ENCODE peak calls at places on chromosomes 7 and 10, in five cellular contexts. One of them, this sample, is unnamed.

GRCh38 chr10:71837085-71837827 is 13.8 kb downstream of the PSAP start:
- DNase-seq in cardiac muscle cell: peak
- DNase-seq in mammary epithelial cell: peak
- DNase-seq in body of pancreas: no peak
- DNase-seq in fibroblast of the aortic adventitia: no peak
- DNase-seq in this sample: no peak

GRCh38 chr7:6917258-6917657 is 91.2 kb upstream of the CCZ1B start:
- DNase-seq in cardiac muscle cell: peak
- DNase-seq in mammary epithelial cell: no peak
- DNase-seq in body of pancreas: no peak
- DNase-seq in fibroblast of the aortic adventitia: no peak
- DNase-seq in this sample: no peak

GRCh38 chr7:46525876-46526275 is 604.8 kb upstream of the IGFBP3 start:
- DNase-seq in cardiac muscle cell: no peak
- DNase-seq in mammary epithelial cell: no peak
- DNase-seq in body of pancreas: peak
- DNase-seq in fibroblast of the aortic adventitia: no peak
- DNase-seq in this sample: no peak

GRCh38 chr10:68303849-68304412 is 27.9 kb upstream of the HNRNPH3 start:
- DNase-seq in cardiac muscle cell: no peak
- DNase-seq in mammary epithelial cell: no peak
- DNase-seq in body of pancreas: peak
- DNase-seq in fibroblast of the aortic adventitia: no peak
- DNase-seq in this sample: no peak

GRCh38 chr7:147509052-147509480 is 1081.5 kb upstream of the C7orf33 start:
- DNase-seq in cardiac muscle cell: no peak
- DNase-seq in mammary epithelial cell: peak
- DNase-seq in body of pancreas: no peak
- DNase-seq in fibroblast of the aortic adventitia: peak
- DNase-seq in this sample: peak

GRCh38 chr10:6297951-6298381 is 95.2 kb downstream of the PFKFB3 start:
- DNase-seq in cardiac muscle cell: no peak
- DNase-seq in mammary epithelial cell: no peak
- DNase-seq in body of pancreas: peak
- DNase-seq in fibroblast of the aortic adventitia: peak
- DNase-seq in this sample: peak

GRCh38 chr7:3204526-3204925 is 96.5 kb upstream of the SDK1 start:
- DNase-seq in cardiac muscle cell: no peak
- DNase-seq in mammary epithelial cell: no peak
- DNase-seq in body of pancreas: no peak
- DNase-seq in fibroblast of the aortic adventitia: no peak
- DNase-seq in this sample: no peak

GRCh38 chr10:84296071-84296981 is 32.1 kb upstream of the CCSER2 start:
- DNase-seq in cardiac muscle cell: no peak
- DNase-seq in mammary epithelial cell: peak
- DNase-seq in body of pancreas: no peak
- DNase-seq in fibroblast of the aortic adventitia: peak
- DNase-seq in this sample: peak

GRCh38 chr10:88386204-88386877 is 196.8 kb downstream of the RNLS start:
- DNase-seq in cardiac muscle cell: no peak
- DNase-seq in mammary epithelial cell: peak
- DNase-seq in body of pancreas: peak
- DNase-seq in fibroblast of the aortic adventitia: peak
- DNase-seq in this sample: peak

GRCh38 chr10:93462881-93463280 is 19.3 kb downstream of the MYOF start:
- DNase-seq in cardiac muscle cell: no peak
- DNase-seq in mammary epithelial cell: peak
- DNase-seq in body of pancreas: no peak
- DNase-seq in fibroblast of the aortic adventitia: peak
- DNase-seq in this sample: peak

GRCh38 chr7:40162516-40162915 is 27.7 kb downstream of the SUGCT start:
- DNase-seq in cardiac muscle cell: no peak
- DNase-seq in mammary epithelial cell: no peak
- DNase-seq in body of pancreas: no peak
- DNase-seq in fibroblast of the aortic adventitia: no peak
- DNase-seq in this sample: peak

GRCh38 chr7:105880571-105881330 is 4.4 kb upstream of the ATXN7L1 start:
- DNase-seq in cardiac muscle cell: no peak
- DNase-seq in mammary epithelial cell: no peak
- DNase-seq in body of pancreas: peak
- DNase-seq in fibroblast of the aortic adventitia: no peak
- DNase-seq in this sample: no peak

GRCh38 chr10:95260397-95260881 is 30.4 kb downstream of the PDLIM1 start:
- DNase-seq in cardiac muscle cell: peak
- DNase-seq in mammary epithelial cell: peak
- DNase-seq in body of pancreas: peak
- DNase-seq in fibroblast of the aortic adventitia: peak
- DNase-seq in this sample: peak

GRCh38 chr10:17126327-17126726 is 3.3 kb downstream of the CUBN start:
- DNase-seq in cardiac muscle cell: no peak
- DNase-seq in mammary epithelial cell: no peak
- DNase-seq in body of pancreas: no peak
- DNase-seq in fibroblast of the aortic adventitia: no peak
- DNase-seq in this sample: no peak

GRCh38 chr7:21972397-21972784 is 26.7 kb upstream of the CDCA7L start:
- DNase-seq in cardiac muscle cell: no peak
- DNase-seq in mammary epithelial cell: peak
- DNase-seq in body of pancreas: no peak
- DNase-seq in fibroblast of the aortic adventitia: no peak
- DNase-seq in this sample: no peak

DNA sequence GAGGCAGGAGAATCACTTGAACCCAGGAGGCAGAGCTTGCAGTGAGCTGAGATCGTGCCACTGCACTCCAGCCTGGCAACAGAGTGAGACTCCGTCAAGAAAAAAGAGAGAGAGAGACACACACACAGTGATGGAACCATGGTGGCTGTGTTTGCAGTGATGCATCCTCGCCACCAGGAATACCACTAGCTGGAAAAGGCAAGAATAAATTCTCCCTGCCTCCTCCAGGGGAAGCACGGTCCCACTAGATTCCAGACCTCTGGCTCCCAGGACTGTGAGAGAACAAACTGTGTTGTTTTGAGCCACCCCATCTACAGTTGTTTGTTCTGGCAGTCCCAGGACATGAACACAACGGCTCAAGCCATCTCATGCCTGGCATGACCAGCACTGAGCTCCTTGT is 320.3 kb upstream of the FOXK1 start:
- DNase-seq in cardiac muscle cell: no peak
- DNase-seq in mammary epithelial cell: no peak
- DNase-seq in body of pancreas: no peak
- DNase-seq in fibroblast of the aortic adventitia: no peak
- DNase-seq in this sample: no peak
- TF ChIP-seq CTCF in cardiac muscle cell: no peak
- TF ChIP-seq CTCF in mammary epithelial cell: no peak
- TF ChIP-seq CTCF in body of pancreas: no peak
- TF ChIP-seq CTCF in fibroblast of the aortic adventitia: no peak
- TF ChIP-seq CTCF in this sample: no peak

DNA sequence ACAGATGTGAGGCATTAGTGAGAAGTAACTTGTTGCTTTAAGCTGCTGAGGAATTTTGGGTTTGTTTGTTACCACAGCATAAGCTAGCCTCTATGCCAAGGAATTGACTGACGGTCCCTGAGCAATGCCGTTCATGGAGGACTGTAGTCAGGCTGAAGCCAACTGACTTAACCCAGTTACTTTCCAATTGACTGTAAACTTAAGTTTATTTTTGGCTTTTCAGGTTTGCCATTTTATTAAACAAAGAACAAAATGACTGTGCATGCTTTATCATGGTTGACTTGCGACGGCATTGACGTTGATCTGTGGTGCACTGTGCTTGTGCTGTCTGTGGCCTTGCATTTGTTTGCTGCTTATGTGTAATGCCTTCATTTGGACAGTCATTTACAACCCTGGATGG is 53.5 kb downstream of the DNAJB9 start:
- DNase-seq in cardiac muscle cell: no peak
- DNase-seq in mammary epithelial cell: no peak
- DNase-seq in body of pancreas: no peak
- DNase-seq in fibroblast of the aortic adventitia: no peak
- DNase-seq in this sample: no peak
- H3K4me3 ChIP-seq in cardiac muscle cell: no peak
- H3K4me3 ChIP-seq in mammary epithelial cell: no peak
- H3K4me3 ChIP-seq in body of pancreas: no peak
- H3K4me3 ChIP-seq in fibroblast of the aortic adventitia: no peak
- H3K4me3 ChIP-seq in this sample: no peak

DNA sequence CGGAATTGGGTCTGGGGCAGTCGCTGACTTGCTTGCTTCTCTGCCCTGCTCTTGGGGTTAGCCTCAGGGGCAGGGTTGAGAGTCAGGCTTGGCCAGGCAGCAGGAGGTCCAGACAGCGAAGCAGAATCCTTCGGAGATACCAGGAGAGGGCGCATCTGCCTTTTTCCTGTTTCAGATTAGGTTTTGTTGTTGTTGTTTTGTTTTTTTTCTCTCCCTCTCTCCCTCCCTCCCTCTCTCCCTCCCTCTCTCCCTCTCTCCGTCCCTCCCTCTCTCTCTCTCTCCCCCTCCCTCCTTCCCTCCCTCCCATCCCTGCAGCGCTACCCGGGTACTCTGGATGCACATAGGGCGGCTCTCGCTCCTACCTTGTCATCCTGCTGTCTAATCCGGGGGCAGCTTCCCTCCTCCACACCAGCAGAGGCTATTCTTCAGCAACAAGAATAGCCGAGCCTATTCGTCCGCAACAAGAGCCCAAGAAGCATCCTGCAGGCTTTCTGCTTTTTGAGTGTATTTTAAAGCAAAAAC is 758 bp upstream of the OPTN start:
- DNase-seq in cardiac muscle cell: no peak
- DNase-seq in mammary epithelial cell: peak
- DNase-seq in body of pancreas: peak
- DNase-seq in fibroblast of the aortic adventitia: peak
- DNase-seq in this sample: peak
- TF ChIP-seq CTCF in cardiac muscle cell: peak
- TF ChIP-seq CTCF in mammary epithelial cell: peak
- TF ChIP-seq CTCF in body of pancreas: no peak
- TF ChIP-seq CTCF in fibroblast of the aortic adventitia: peak
- TF ChIP-seq CTCF in this sample: peak

DNA sequence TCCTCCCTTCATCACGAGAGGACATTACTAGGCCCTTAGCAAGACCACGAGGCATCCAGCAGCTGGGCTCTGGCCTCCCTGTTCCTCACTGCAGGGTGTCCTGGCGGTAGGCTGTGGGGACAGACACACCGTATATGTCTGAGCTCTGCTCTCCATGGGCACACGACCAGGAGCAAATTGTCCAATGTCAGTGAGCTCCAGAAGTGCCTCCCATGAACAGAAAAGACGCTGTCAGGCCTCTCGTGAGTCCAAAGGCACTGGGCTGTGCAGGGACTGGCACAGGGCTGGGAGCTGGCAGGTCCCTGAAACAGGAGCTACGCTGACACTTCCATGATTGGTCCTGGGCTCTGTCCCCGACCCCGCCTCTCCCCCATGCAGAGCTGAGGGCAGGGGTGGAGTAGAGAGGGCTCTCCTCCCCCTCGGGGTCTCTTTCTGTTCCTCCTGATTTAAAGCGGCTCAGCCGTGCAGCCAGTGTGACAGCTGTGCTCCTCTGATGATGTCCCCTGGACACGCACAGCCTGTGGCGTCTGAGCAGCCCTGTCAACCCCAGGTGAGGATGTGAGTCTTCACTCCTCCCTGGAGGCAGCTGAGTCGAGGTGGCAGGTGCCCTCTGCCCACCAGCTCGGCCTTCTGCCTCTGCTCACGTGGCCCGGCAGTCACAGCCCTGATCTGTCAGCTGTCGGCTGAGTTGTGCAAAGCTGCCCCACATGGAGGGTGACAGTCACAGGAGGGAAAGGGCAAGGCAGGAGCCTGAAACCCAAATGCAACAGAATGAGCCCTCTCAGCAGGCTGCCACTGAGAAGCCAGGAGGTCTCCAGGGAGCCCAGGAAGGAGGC is 13.0 kb downstream of the ANTXRL start:
- DNase-seq in cardiac muscle cell: peak
- DNase-seq in mammary epithelial cell: no peak
- DNase-seq in body of pancreas: no peak
- DNase-seq in fibroblast of the aortic adventitia: no peak
- DNase-seq in this sample: no peak
- H3K4me3 ChIP-seq in cardiac muscle cell: no peak
- H3K4me3 ChIP-seq in mammary epithelial cell: no peak
- H3K4me3 ChIP-seq in body of pancreas: no peak
- H3K4me3 ChIP-seq in fibroblast of the aortic adventitia: no peak
- H3K4me3 ChIP-seq in this sample: no peak

DNA sequence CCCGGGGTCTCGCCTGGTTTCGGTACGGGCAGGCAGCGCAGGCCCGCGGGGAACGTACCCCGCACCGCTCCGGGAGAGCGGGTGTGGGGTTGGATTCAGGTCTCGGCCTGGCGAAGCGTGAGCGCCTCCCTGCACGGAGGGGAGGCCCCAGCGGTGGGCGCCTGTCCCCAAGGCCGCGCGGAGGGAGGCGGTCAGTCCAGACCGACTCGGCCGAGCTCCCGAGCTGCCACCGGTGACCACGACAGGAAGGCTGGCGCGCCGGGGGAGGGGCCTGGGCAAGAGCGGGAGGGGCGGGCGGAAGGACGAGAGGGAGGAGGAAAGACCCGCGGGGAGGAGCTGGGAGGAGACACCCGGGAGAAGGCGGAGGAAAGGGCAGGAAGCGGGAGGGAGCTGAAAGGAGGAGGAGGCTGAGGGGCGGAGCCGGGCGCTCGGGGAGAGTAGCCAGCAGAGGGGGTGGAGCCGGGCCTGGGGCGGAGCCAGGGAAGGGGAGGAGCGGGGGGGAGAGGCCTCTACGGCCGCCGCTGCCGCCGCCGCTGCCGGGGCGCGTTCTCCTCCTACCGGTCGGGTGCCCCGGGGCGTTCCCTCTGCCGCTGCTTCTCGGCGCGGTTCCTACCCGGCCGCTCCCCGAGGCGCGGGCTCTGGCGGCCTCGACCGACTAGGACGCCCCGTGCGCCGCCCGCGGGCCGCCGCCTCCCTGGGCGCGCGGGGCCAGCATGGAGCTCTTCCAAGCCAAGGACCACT is at the start of gene INPP5F:
- DNase-seq in cardiac muscle cell: peak
- DNase-seq in mammary epithelial cell: peak
- DNase-seq in body of pancreas: peak
- DNase-seq in fibroblast of the aortic adventitia: peak
- DNase-seq in this sample: peak
- TF ChIP-seq CTCF in cardiac muscle cell: peak
- TF ChIP-seq CTCF in mammary epithelial cell: peak
- TF ChIP-seq CTCF in body of pancreas: peak
- TF ChIP-seq CTCF in fibroblast of the aortic adventitia: peak
- TF ChIP-seq CTCF in this sample: peak

This sample was measured in cardiac fibroblast.